ENCODE peak calls at places on chromosomes 3 and 15, in eight cellular contexts. P is ovary; J is fibroblast of lung; S is endothelial cell; Z is Calu3; C is cardiac fibroblast; I is CD8-positive, alpha-beta T cell; M is Panc1. Y is an unnamed sample.

GRCh38 chr3:54951405-54951804 is 23.5 kb upstream of the LRTM1 start:
- DNase-seq in P (peak; percentile 85), J (peak; percentile 90), S (peak; percentile 72), Z (no peak), C (peak; percentile 90), I (no peak), M (no peak), Y (no peak)

GRCh38 chr15:88615303-88616107 is 5.6 kb upstream of the AEN start:
- DNase-seq in P (no peak), J (no peak), S (no peak), Z (peak; percentile 62), C (no peak), I (no peak), M (no peak), Y (no peak)

GRCh38 chr15:101087172-101087769 is 164.6 kb downstream of the CHSY1 start:
- DNase-seq in P (no peak), J (no peak), S (no peak), Z (no peak), C (no peak), I (no peak), M (no peak), Y (no peak)

GRCh38 chr15:95371664-95372063 is 958.8 kb upstream of the NR2F2 start:
- DNase-seq in P (no peak), J (peak; percentile 37), S (no peak), Z (no peak), C (no peak), I (no peak), M (no peak), Y (no peak)

GRCh38 chr3:181279239-181279565 is 289.7 kb upstream of the DNAJC19 start:
- DNase-seq in P (no peak), J (no peak), S (no peak), Z (no peak), C (no peak), I (no peak), M (no peak), Y (no peak)

GRCh38 chr15:60017538-60018199 is 13.6 kb downstream of the FOXB1 start:
- DNase-seq in P (no peak), J (no peak), S (no peak), Z (no peak), C (peak; percentile 26), I (no peak), M (no peak), Y (no peak)

GRCh38 chr3:71989165-71989564 is 204.2 kb upstream of the PROK2 start:
- DNase-seq in P (no peak), J (peak; percentile 17), S (no peak), Z (no peak), C (peak; percentile 20), I (no peak), M (no peak), Y (no peak)

GRCh38 chr15:83766326-83766725 is 112.4 kb downstream of the ADAMTSL3 start:
- DNase-seq in P (no peak), J (peak; percentile 7), S (no peak), Z (no peak), C (peak; percentile 89), I (no peak), M (no peak), Y (no peak)

GRCh38 chr15:85709250-85709649 is 85.5 kb downstream of the KLHL25 start:
- DNase-seq in P (no peak), J (no peak), S (no peak), Z (no peak), C (no peak), I (no peak), M (no peak), Y (no peak)

GRCh38 chr3:32399030-32399620 is 7.5 kb downstream of the CMTM7 start:
- DNase-seq in P (no peak), J (peak; percentile 77), S (peak; percentile 43), Z (peak; percentile 53), C (peak; percentile 74), I (peak; percentile 39), M (no peak), Y (no peak)

GRCh38 chr3:184284696-184285095 is 8.9 kb downstream of the ECE2 start:
- DNase-seq in P (no peak), J (peak; percentile 74), S (peak; percentile 70), Z (peak; percentile 76), C (peak; percentile 92), I (no peak), M (no peak), Y (no peak)

GRCh38 chr3:175274056-175274455 is 414.9 kb downstream of the NAALADL2 start:
- DNase-seq in P (no peak), J (no peak), S (no peak), Z (no peak), C (no peak), I (no peak), M (no peak), Y (no peak)

GRCh38 chr3:56355570-56356185 is 112.6 kb downstream of the ERC2 start:
- DNase-seq in P (no peak), J (no peak), S (no peak), Z (no peak), C (no peak), I (no peak), M (no peak), Y (no peak)

GRCh38 chr3:71903141-71903540 is 118.2 kb upstream of the PROK2 start:
- DNase-seq in P (no peak), J (peak; percentile 5), S (no peak), Z (no peak), C (peak; percentile 17), I (no peak), M (no peak), Y (no peak)

GRCh38 chr15:41967506-41968206 is 4.7 kb downstream of the EHD4 start:
- DNase-seq in P (no peak), J (no peak), S (no peak), Z (no peak), C (peak; percentile 57), I (no peak), M (no peak), Y (no peak)

GRCh38 chr15:38004218-38004848 is 69.9 kb downstream of the TMCO5A start:
- DNase-seq in P (no peak), J (peak; percentile 13), S (no peak), Z (no peak), C (no peak), I (no peak), M (no peak), Y (no peak)

GRCh38 chr3:188348445-188349244 is 194.7 kb downstream of the LPP start:
- DNase-seq in P (peak; percentile 71), J (peak; percentile 93), S (no peak), Z (peak; percentile 88), C (peak; percentile 99), I (no peak), M (no peak), Y (no peak)

GRCh38 chr3:123301331-123302184 is 99.8 kb downstream of the SEC22A start:
- DNase-seq in P (no peak), J (no peak), S (no peak), Z (no peak), C (no peak), I (no peak), M (no peak), Y (no peak)

GRCh38 chr3:136802481-136802996 is 16.4 kb upstream of the SLC35G2 start:
- DNase-seq in P (no peak), J (peak; percentile 36), S (no peak), Z (peak; percentile 67), C (peak; percentile 47), I (no peak), M (no peak), Y (no peak)

GRCh38 chr3:8147726-8148125 is 353.9 kb upstream of the LMCD1 start:
- DNase-seq in P (no peak), J (peak; percentile 51), S (no peak), Z (no peak), C (no peak), I (no peak), M (no peak), Y (no peak)

GRCh38 chr3:8157640-8158039 is 344.0 kb upstream of the LMCD1 start:
- DNase-seq in P (no peak), J (no peak), S (no peak), Z (no peak), C (no peak), I (no peak), M (no peak), Y (no peak)

GRCh38 chr3:8153778-8154177 is 347.8 kb upstream of the LMCD1 start:
- DNase-seq in P (no peak), J (no peak), S (no peak), Z (no peak), C (no peak), I (no peak), M (no peak), Y (no peak)

GRCh38 chr3:8156138-8156537 is 345.5 kb upstream of the LMCD1 start:
- DNase-seq in P (no peak), J (no peak), S (no peak), Z (no peak), C (no peak), I (no peak), M (no peak), Y (no peak)

GRCh38 chr3:8152826-8153418 is 348.7 kb upstream of the LMCD1 start:
- DNase-seq in P (no peak), J (no peak), S (peak; percentile 6), Z (no peak), C (no peak), I (no peak), M (no peak), Y (no peak)
- TF ChIP-seq CTCF in P (no peak), J (no peak), S (no peak), Z (no peak), C (no peak), I (no peak), M (no peak), Y (no peak)

GRCh38 chr15:90173372-90173771 is 27.8 kb upstream of the SEMA4B start:
- DNase-seq in P (no peak), J (no peak), S (no peak), Z (no peak), C (no peak), I (no peak), M (no peak), Y (no peak)
- TF ChIP-seq CTCF in P (no peak), J (no peak), S (no peak), Z (no peak), C (no peak), I (no peak), M (no peak), Y (no peak)

GRCh38 chr3:120181632-120182031 is 87.4 kb upstream of the GSK3B start:
- DNase-seq in P (no peak), J (no peak), S (no peak), Z (peak; percentile 23), C (no peak), I (no peak), M (no peak), Y (no peak)

GRCh38 chr3:120180731-120181412 is 86.6 kb upstream of the GSK3B start:
- DNase-seq in P (no peak), J (no peak), S (no peak), Z (no peak), C (no peak), I (no peak), M (no peak), Y (no peak)

GRCh38 chr3:120177907-120178306 is 83.7 kb upstream of the GSK3B start:
- DNase-seq in P (no peak), J (peak; percentile 19), S (no peak), Z (no peak), C (peak; percentile 38), I (no peak), M (no peak), Y (no peak)

GRCh38 chr3:120177151-120177550 is 82.9 kb upstream of the GSK3B start:
- DNase-seq in P (no peak), J (peak; percentile 81), S (peak; percentile 19), Z (peak; percentile 43), C (peak; percentile 94), I (no peak), M (no peak), Y (no peak)

GRCh38 chr3:120182613-120183524 is 88.6 kb upstream of the GSK3B start:
- DNase-seq in P (no peak), J (peak; percentile 73), S (no peak), Z (peak; percentile 40), C (peak; percentile 76), I (no peak), M (no peak), Y (no peak)
- TF ChIP-seq CTCF in P (no peak), J (peak; percentile 52), S (no peak), Z (no peak), C (peak; percentile 37), I (no peak), M (peak; percentile 60), Y (peak; percentile 9)

GRCh38 chr15:23866832-23867231 is 179.7 kb upstream of the NDN start:
- DNase-seq in P (no peak), J (peak; percentile 17), S (no peak), Z (no peak), C (no peak), I (no peak), M (no peak), Y (no peak)
- TF ChIP-seq CTCF in P (no peak), J (peak; percentile 28), S (peak; percentile 39), Z (no peak), C (no peak), I (no peak), M (peak; percentile 45), Y (no peak)